ENCODE peak calls at places on chromosomes 7 and 10, in nine cellular contexts. One of them, this sample, is unnamed.

GRCh38 chr7:109479388-109479787 is 909.7 kb downstream of the DNAJB9 start:
- DNase-seq in GM12865: no peak
- DNase-seq in H1: no peak
- DNase-seq in astrocyte of the spinal cord: no peak
- DNase-seq in mammary epithelial cell: no peak
- DNase-seq in upper lobe of right lung: no peak
- DNase-seq in ovary: no peak
- DNase-seq in CD14-positive monocyte: no peak
- DNase-seq in adrenal gland: no peak
- DNase-seq in this sample: no peak

GRCh38 chr10:24873281-24873683 is 79.1 kb downstream of the PRTFDC1 start:
- DNase-seq in ovary: peak
- DNase-seq in astrocyte of the spinal cord: peak
- DNase-seq in GM12865: no peak
- DNase-seq in mammary epithelial cell: peak
- DNase-seq in upper lobe of right lung: no peak
- DNase-seq in adrenal gland: peak
- DNase-seq in H1: no peak
- DNase-seq in CD14-positive monocyte: peak
- DNase-seq in this sample: no peak

GRCh38 chr10:88004451-88004850 is 141.0 kb downstream of the PTEN start:
- DNase-seq in upper lobe of right lung: no peak
- DNase-seq in CD14-positive monocyte: no peak
- DNase-seq in H1: no peak
- DNase-seq in GM12865: no peak
- DNase-seq in adrenal gland: no peak
- DNase-seq in ovary: no peak
- DNase-seq in mammary epithelial cell: no peak
- DNase-seq in astrocyte of the spinal cord: peak
- DNase-seq in this sample: no peak

GRCh38 chr10:102814456-102814871 is 22.7 kb downstream of the CYP17A1 start:
- DNase-seq in astrocyte of the spinal cord: peak
- DNase-seq in ovary: no peak
- DNase-seq in GM12865: no peak
- DNase-seq in adrenal gland: peak
- DNase-seq in upper lobe of right lung: no peak
- DNase-seq in mammary epithelial cell: no peak
- DNase-seq in H1: no peak
- DNase-seq in CD14-positive monocyte: no peak
- DNase-seq in this sample: no peak

GRCh38 chr10:67606572-67606971 is 89.4 kb downstream of the CTNNA3 start:
- DNase-seq in mammary epithelial cell: peak
- DNase-seq in adrenal gland: no peak
- DNase-seq in GM12865: no peak
- DNase-seq in ovary: no peak
- DNase-seq in astrocyte of the spinal cord: peak
- DNase-seq in CD14-positive monocyte: no peak
- DNase-seq in upper lobe of right lung: no peak
- DNase-seq in H1: no peak
- DNase-seq in this sample: no peak

GRCh38 chr10:71459513-71459912 is 62.8 kb downstream of the CDH23 start:
- DNase-seq in astrocyte of the spinal cord: no peak
- DNase-seq in GM12865: no peak
- DNase-seq in H1: no peak
- DNase-seq in adrenal gland: no peak
- DNase-seq in upper lobe of right lung: no peak
- DNase-seq in ovary: no peak
- DNase-seq in CD14-positive monocyte: no peak
- DNase-seq in mammary epithelial cell: no peak
- DNase-seq in this sample: no peak

GRCh38 chr10:101394522-101395133 is 40.7 kb downstream of the BTRC start:
- DNase-seq in CD14-positive monocyte: no peak
- DNase-seq in H1: no peak
- DNase-seq in GM12865: peak
- DNase-seq in astrocyte of the spinal cord: no peak
- DNase-seq in ovary: no peak
- DNase-seq in upper lobe of right lung: no peak
- DNase-seq in adrenal gland: no peak
- DNase-seq in mammary epithelial cell: peak
- DNase-seq in this sample: no peak

GRCh38 chr10:70174058-70174741 is 3.9 kb upstream of the SAR1A start:
- DNase-seq in adrenal gland: no peak
- DNase-seq in H1: no peak
- DNase-seq in CD14-positive monocyte: peak
- DNase-seq in astrocyte of the spinal cord: no peak
- DNase-seq in mammary epithelial cell: peak
- DNase-seq in ovary: no peak
- DNase-seq in GM12865: peak
- DNase-seq in upper lobe of right lung: no peak
- DNase-seq in this sample: no peak

GRCh38 chr7:115099906-115100305 is 178.0 kb downstream of the MDFIC start:
- DNase-seq in adrenal gland: no peak
- DNase-seq in GM12865: no peak
- DNase-seq in mammary epithelial cell: peak
- DNase-seq in H1: no peak
- DNase-seq in ovary: no peak
- DNase-seq in CD14-positive monocyte: no peak
- DNase-seq in astrocyte of the spinal cord: peak
- DNase-seq in upper lobe of right lung: no peak
- DNase-seq in this sample: no peak

GRCh38 chr10:404341-404740 is 269.1 kb downstream of the ZMYND11 start:
- DNase-seq in adrenal gland: no peak
- DNase-seq in upper lobe of right lung: no peak
- DNase-seq in mammary epithelial cell: no peak
- DNase-seq in GM12865: no peak
- DNase-seq in ovary: no peak
- DNase-seq in astrocyte of the spinal cord: peak
- DNase-seq in H1: no peak
- DNase-seq in CD14-positive monocyte: no peak
- DNase-seq in this sample: no peak

GRCh38 chr10:30368065-30368718 is 19.1 kb upstream of the MTPAP start:
- DNase-seq in adrenal gland: no peak
- DNase-seq in astrocyte of the spinal cord: no peak
- DNase-seq in CD14-positive monocyte: no peak
- DNase-seq in H1: no peak
- DNase-seq in GM12865: no peak
- DNase-seq in mammary epithelial cell: peak
- DNase-seq in ovary: peak
- DNase-seq in upper lobe of right lung: no peak
- DNase-seq in this sample: no peak

GRCh38 chr7:7868245-7868899 is 100.2 kb upstream of the GLCCI1 start:
- DNase-seq in upper lobe of right lung: no peak
- DNase-seq in astrocyte of the spinal cord: no peak
- DNase-seq in ovary: no peak
- DNase-seq in GM12865: no peak
- DNase-seq in adrenal gland: no peak
- DNase-seq in H1: no peak
- DNase-seq in CD14-positive monocyte: no peak
- DNase-seq in mammary epithelial cell: no peak
- DNase-seq in this sample: no peak

GRCh38 chr7:30224511-30225031 is 59.8 kb upstream of the ZNRF2 start:
- DNase-seq in adrenal gland: no peak
- DNase-seq in GM12865: peak
- DNase-seq in upper lobe of right lung: no peak
- DNase-seq in astrocyte of the spinal cord: peak
- DNase-seq in mammary epithelial cell: peak
- DNase-seq in CD14-positive monocyte: peak
- DNase-seq in H1: no peak
- DNase-seq in ovary: no peak
- DNase-seq in this sample: no peak

GRCh38 chr10:91220954-91221696 is 662 bp downstream of the PCGF5 start:
- DNase-seq in H1: no peak
- DNase-seq in CD14-positive monocyte: peak
- DNase-seq in GM12865: peak
- DNase-seq in astrocyte of the spinal cord: peak
- DNase-seq in adrenal gland: peak
- DNase-seq in upper lobe of right lung: no peak
- DNase-seq in mammary epithelial cell: peak
- DNase-seq in ovary: peak
- DNase-seq in this sample: no peak

GRCh38 chr10:13195016-13195415 is 33.7 kb downstream of the MCM10 start:
- DNase-seq in CD14-positive monocyte: no peak
- DNase-seq in upper lobe of right lung: no peak
- DNase-seq in astrocyte of the spinal cord: no peak
- DNase-seq in adrenal gland: no peak
- DNase-seq in mammary epithelial cell: peak
- DNase-seq in GM12865: no peak
- DNase-seq in ovary: no peak
- DNase-seq in H1: no peak
- DNase-seq in this sample: no peak

GRCh38 chr7:27113991-27114866 is 11.7 kb upstream of the HOXA2 start:
- DNase-seq in adrenal gland: peak
- DNase-seq in CD14-positive monocyte: no peak
- DNase-seq in ovary: peak
- DNase-seq in GM12865: no peak
- DNase-seq in mammary epithelial cell: peak
- DNase-seq in H1: no peak
- DNase-seq in astrocyte of the spinal cord: peak
- DNase-seq in upper lobe of right lung: no peak
- DNase-seq in this sample: no peak

GRCh38 chr10:96719850-96720421 is 378 bp downstream of the PIK3AP1 start:
- DNase-seq in CD14-positive monocyte: peak
- DNase-seq in ovary: peak
- DNase-seq in mammary epithelial cell: no peak
- DNase-seq in upper lobe of right lung: peak
- DNase-seq in GM12865: peak
- DNase-seq in H1: peak
- DNase-seq in astrocyte of the spinal cord: no peak
- DNase-seq in adrenal gland: peak
- DNase-seq in this sample: no peak
- TF ChIP-seq CTCF in CD14-positive monocyte: peak
- TF ChIP-seq CTCF in ovary: peak
- TF ChIP-seq CTCF in mammary epithelial cell: no peak
- TF ChIP-seq CTCF in upper lobe of right lung: peak
- TF ChIP-seq CTCF in GM12865: peak
- TF ChIP-seq CTCF in H1: peak
- TF ChIP-seq CTCF in astrocyte of the spinal cord: peak
- TF ChIP-seq CTCF in adrenal gland: no peak
- TF ChIP-seq CTCF in this sample: peak

GRCh38 chr7:139840776-139841175 is 11.7 kb downstream of the TBXAS1 start:
- DNase-seq in astrocyte of the spinal cord: no peak
- DNase-seq in CD14-positive monocyte: no peak
- DNase-seq in H1: no peak
- DNase-seq in GM12865: no peak
- DNase-seq in adrenal gland: no peak
- DNase-seq in upper lobe of right lung: no peak
- DNase-seq in mammary epithelial cell: no peak
- DNase-seq in ovary: no peak
- DNase-seq in this sample: no peak
- TF ChIP-seq CTCF in astrocyte of the spinal cord: no peak
- TF ChIP-seq CTCF in CD14-positive monocyte: no peak
- TF ChIP-seq CTCF in H1: no peak
- TF ChIP-seq CTCF in GM12865: no peak
- TF ChIP-seq CTCF in adrenal gland: no peak
- TF ChIP-seq CTCF in upper lobe of right lung: no peak
- TF ChIP-seq CTCF in mammary epithelial cell: no peak
- TF ChIP-seq CTCF in ovary: no peak
- TF ChIP-seq CTCF in this sample: no peak

GRCh38 chr7:79284226-79284625 is 169.2 kb downstream of the MAGI2 start:
- DNase-seq in astrocyte of the spinal cord: no peak
- DNase-seq in adrenal gland: no peak
- DNase-seq in ovary: no peak
- DNase-seq in H1: no peak
- DNase-seq in GM12865: no peak
- DNase-seq in mammary epithelial cell: no peak
- DNase-seq in upper lobe of right lung: no peak
- DNase-seq in CD14-positive monocyte: no peak
- DNase-seq in this sample: no peak

GRCh38 chr7:79286181-79286580 is 167.3 kb downstream of the MAGI2 start:
- DNase-seq in upper lobe of right lung: no peak
- DNase-seq in mammary epithelial cell: no peak
- DNase-seq in astrocyte of the spinal cord: no peak
- DNase-seq in CD14-positive monocyte: no peak
- DNase-seq in GM12865: no peak
- DNase-seq in adrenal gland: no peak
- DNase-seq in ovary: no peak
- DNase-seq in H1: no peak
- DNase-seq in this sample: no peak

GRCh38 chr7:79282882-79283602 is 170.4 kb downstream of the MAGI2 start:
- DNase-seq in adrenal gland: no peak
- DNase-seq in H1: no peak
- DNase-seq in astrocyte of the spinal cord: peak
- DNase-seq in ovary: no peak
- DNase-seq in mammary epithelial cell: peak
- DNase-seq in CD14-positive monocyte: no peak
- DNase-seq in GM12865: no peak
- DNase-seq in upper lobe of right lung: no peak
- DNase-seq in this sample: no peak

GRCh38 chr7:79281406-79281805 is 172.1 kb downstream of the MAGI2 start:
- DNase-seq in CD14-positive monocyte: no peak
- DNase-seq in ovary: no peak
- DNase-seq in H1: no peak
- DNase-seq in adrenal gland: no peak
- DNase-seq in GM12865: no peak
- DNase-seq in astrocyte of the spinal cord: no peak
- DNase-seq in mammary epithelial cell: no peak
- DNase-seq in upper lobe of right lung: no peak
- DNase-seq in this sample: no peak

GRCh38 chr7:79282051-79282694 is 171.3 kb downstream of the MAGI2 start:
- DNase-seq in ovary: no peak
- DNase-seq in upper lobe of right lung: no peak
- DNase-seq in mammary epithelial cell: peak
- DNase-seq in adrenal gland: peak
- DNase-seq in H1: no peak
- DNase-seq in CD14-positive monocyte: no peak
- DNase-seq in astrocyte of the spinal cord: peak
- DNase-seq in GM12865: no peak
- DNase-seq in this sample: no peak
- TF ChIP-seq CTCF in ovary: no peak
- TF ChIP-seq CTCF in upper lobe of right lung: peak
- TF ChIP-seq CTCF in mammary epithelial cell: peak
- TF ChIP-seq CTCF in adrenal gland: no peak
- TF ChIP-seq CTCF in H1: peak
- TF ChIP-seq CTCF in CD14-positive monocyte: no peak
- TF ChIP-seq CTCF in astrocyte of the spinal cord: peak
- TF ChIP-seq CTCF in GM12865: no peak
- TF ChIP-seq CTCF in this sample: peak

DNA sequence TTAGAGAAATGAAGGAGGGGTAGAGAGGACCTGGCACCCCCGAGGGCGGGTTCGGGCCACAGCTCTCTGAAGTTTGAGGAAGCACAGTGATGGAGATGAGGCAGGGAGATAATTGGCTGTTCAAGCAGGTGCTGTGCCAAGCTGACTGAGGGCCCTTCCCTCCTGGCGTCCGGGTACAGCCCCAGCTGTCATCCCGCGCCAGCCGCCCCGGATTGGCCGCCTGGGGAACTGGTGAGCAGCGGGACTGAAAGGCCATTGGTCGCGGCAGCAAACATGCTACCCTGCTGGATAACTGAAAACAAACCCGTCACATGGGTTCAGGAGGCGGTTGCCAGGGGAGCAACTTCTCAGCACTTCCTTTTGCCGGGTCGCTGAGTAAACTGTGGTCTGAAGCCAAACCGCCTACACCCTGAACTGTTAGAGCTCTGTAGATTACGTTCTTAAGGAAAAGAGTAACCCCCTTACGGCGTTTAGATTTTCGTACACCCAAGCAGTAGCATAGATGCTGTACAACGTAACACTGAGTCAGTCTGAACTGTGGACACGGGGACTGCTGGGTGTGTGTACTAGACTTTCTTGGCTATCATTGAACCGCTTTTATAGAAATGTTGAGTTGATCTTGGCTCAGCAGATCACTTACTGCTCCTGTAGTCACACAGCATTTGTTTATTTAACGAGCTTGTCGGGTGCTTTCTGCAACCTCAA is 1.3 kb downstream of the INSIG1 start:
- DNase-seq in H1: peak
- DNase-seq in CD14-positive monocyte: peak
- DNase-seq in ovary: peak
- DNase-seq in upper lobe of right lung: peak
- DNase-seq in astrocyte of the spinal cord: peak
- DNase-seq in adrenal gland: peak
- DNase-seq in GM12865: peak
- DNase-seq in mammary epithelial cell: peak
- DNase-seq in this sample: no peak
- TF ChIP-seq CTCF in H1: no peak
- TF ChIP-seq CTCF in CD14-positive monocyte: no peak
- TF ChIP-seq CTCF in ovary: no peak
- TF ChIP-seq CTCF in upper lobe of right lung: peak
- TF ChIP-seq CTCF in astrocyte of the spinal cord: no peak
- TF ChIP-seq CTCF in adrenal gland: no peak
- TF ChIP-seq CTCF in GM12865: no peak
- TF ChIP-seq CTCF in mammary epithelial cell: no peak
- TF ChIP-seq CTCF in this sample: no peak

This sample was measured in chondrocyte.